ENCODE peak calls at places on chromosomes 1 and 21, in nine cellular contexts. One of them, this sample, is unnamed.

GRCh38 chr1:64150729-64151128 is 52.7 kb upstream of the UBE2U start:
- DNase-seq in HT1080: no peak
- DNase-seq in SW480: no peak
- DNase-seq in sciatic nerve: no peak
- DNase-seq in T47D: no peak
- DNase-seq in NCI-H1092: no peak
- DNase-seq in endothelial cell: no peak
- DNase-seq in cardiac fibroblast: no peak
- DNase-seq in stimulated activated CD8-positive, alpha-beta memory T cell treated with anti-CD3 and anti-CD28 coated beads, Interleukin-15, amount 100 ng/mL, for 24 hours: no peak
- DNase-seq in this sample: no peak

GRCh38 chr21:31985398-31985797 is 112.6 kb downstream of the HUNK start:
- DNase-seq in sciatic nerve: no peak
- DNase-seq in cardiac fibroblast: no peak
- DNase-seq in SW480: no peak
- DNase-seq in T47D: no peak
- DNase-seq in NCI-H1092: no peak
- DNase-seq in stimulated activated CD8-positive, alpha-beta memory T cell treated with anti-CD3 and anti-CD28 coated beads, Interleukin-15, amount 100 ng/mL, for 24 hours: no peak
- DNase-seq in HT1080: no peak
- DNase-seq in endothelial cell: no peak
- DNase-seq in this sample: no peak

GRCh38 chr21:20739421-20739820 is 258.8 kb upstream of the NCAM2 start:
- DNase-seq in HT1080: peak; percentile 23
- DNase-seq in cardiac fibroblast: no peak
- DNase-seq in endothelial cell: peak; percentile 19
- DNase-seq in SW480: peak; percentile 5
- DNase-seq in stimulated activated CD8-positive, alpha-beta memory T cell treated with anti-CD3 and anti-CD28 coated beads, Interleukin-15, amount 100 ng/mL, for 24 hours: no peak
- DNase-seq in sciatic nerve: no peak
- DNase-seq in NCI-H1092: no peak
- DNase-seq in T47D: peak; percentile 10
- DNase-seq in this sample: no peak

GRCh38 chr1:169890761-169891538 is 2.7 kb downstream of the SCYL3 start:
- DNase-seq in stimulated activated CD8-positive, alpha-beta memory T cell treated with anti-CD3 and anti-CD28 coated beads, Interleukin-15, amount 100 ng/mL, for 24 hours: no peak
- DNase-seq in HT1080: peak; percentile 60
- DNase-seq in endothelial cell: no peak
- DNase-seq in cardiac fibroblast: no peak
- DNase-seq in NCI-H1092: no peak
- DNase-seq in SW480: no peak
- DNase-seq in sciatic nerve: no peak
- DNase-seq in T47D: no peak
- DNase-seq in this sample: no peak

GRCh38 chr1:36377776-36378175 is 7.9 kb downstream of the STK40 start:
- DNase-seq in T47D: no peak
- DNase-seq in stimulated activated CD8-positive, alpha-beta memory T cell treated with anti-CD3 and anti-CD28 coated beads, Interleukin-15, amount 100 ng/mL, for 24 hours: no peak
- DNase-seq in cardiac fibroblast: no peak
- DNase-seq in NCI-H1092: no peak
- DNase-seq in HT1080: no peak
- DNase-seq in sciatic nerve: no peak
- DNase-seq in endothelial cell: no peak
- DNase-seq in SW480: no peak
- DNase-seq in this sample: no peak

GRCh38 chr1:149844096-149844495 is 55.3 kb upstream of the BOLA1 start:
- DNase-seq in sciatic nerve: no peak
- DNase-seq in T47D: no peak
- DNase-seq in stimulated activated CD8-positive, alpha-beta memory T cell treated with anti-CD3 and anti-CD28 coated beads, Interleukin-15, amount 100 ng/mL, for 24 hours: no peak
- DNase-seq in cardiac fibroblast: peak; percentile 74
- DNase-seq in HT1080: peak; percentile 74
- DNase-seq in SW480: peak; percentile 47
- DNase-seq in NCI-H1092: no peak
- DNase-seq in endothelial cell: no peak
- DNase-seq in this sample: no peak

GRCh38 chr1:115908565-115909334 is 67.6 kb upstream of the SLC22A15 start:
- DNase-seq in cardiac fibroblast: no peak
- DNase-seq in T47D: no peak
- DNase-seq in NCI-H1092: no peak
- DNase-seq in SW480: no peak
- DNase-seq in sciatic nerve: no peak
- DNase-seq in endothelial cell: no peak
- DNase-seq in stimulated activated CD8-positive, alpha-beta memory T cell treated with anti-CD3 and anti-CD28 coated beads, Interleukin-15, amount 100 ng/mL, for 24 hours: no peak
- DNase-seq in HT1080: no peak
- DNase-seq in this sample: peak; percentile 53

GRCh38 chr1:117235863-117236465 is 25.2 kb upstream of the VTCN1 start:
- DNase-seq in cardiac fibroblast: no peak
- DNase-seq in T47D: no peak
- DNase-seq in NCI-H1092: no peak
- DNase-seq in stimulated activated CD8-positive, alpha-beta memory T cell treated with anti-CD3 and anti-CD28 coated beads, Interleukin-15, amount 100 ng/mL, for 24 hours: no peak
- DNase-seq in HT1080: no peak
- DNase-seq in sciatic nerve: no peak
- DNase-seq in endothelial cell: no peak
- DNase-seq in SW480: no peak
- DNase-seq in this sample: no peak

GRCh38 chr1:230948301-230948700 is 30.4 kb downstream of the TTC13 start:
- DNase-seq in SW480: no peak
- DNase-seq in endothelial cell: no peak
- DNase-seq in T47D: no peak
- DNase-seq in cardiac fibroblast: no peak
- DNase-seq in sciatic nerve: no peak
- DNase-seq in stimulated activated CD8-positive, alpha-beta memory T cell treated with anti-CD3 and anti-CD28 coated beads, Interleukin-15, amount 100 ng/mL, for 24 hours: no peak
- DNase-seq in NCI-H1092: no peak
- DNase-seq in HT1080: no peak
- DNase-seq in this sample: no peak

GRCh38 chr1:219757890-219758289 is 145.0 kb upstream of the ZC3H11B start:
- DNase-seq in T47D: no peak
- DNase-seq in endothelial cell: peak; percentile 5
- DNase-seq in HT1080: no peak
- DNase-seq in NCI-H1092: no peak
- DNase-seq in stimulated activated CD8-positive, alpha-beta memory T cell treated with anti-CD3 and anti-CD28 coated beads, Interleukin-15, amount 100 ng/mL, for 24 hours: no peak
- DNase-seq in sciatic nerve: no peak
- DNase-seq in cardiac fibroblast: no peak
- DNase-seq in SW480: no peak
- DNase-seq in this sample: no peak

GRCh38 chr1:54464031-54464476 is 57.9 kb upstream of the SSBP3 start:
- DNase-seq in T47D: no peak
- DNase-seq in sciatic nerve: no peak
- DNase-seq in stimulated activated CD8-positive, alpha-beta memory T cell treated with anti-CD3 and anti-CD28 coated beads, Interleukin-15, amount 100 ng/mL, for 24 hours: no peak
- DNase-seq in NCI-H1092: no peak
- DNase-seq in endothelial cell: no peak
- DNase-seq in cardiac fibroblast: peak; percentile 55
- DNase-seq in SW480: no peak
- DNase-seq in HT1080: no peak
- DNase-seq in this sample: no peak

This sample was measured in retina.